ENCODE peak calls at places on chromosomes 6 and 20, in seven cellular contexts. I is right atrium auricular region, N is heart left ventricle, F is astrocyte of the cerebellum, J is HFFc6, Y is cardiac fibroblast, T is astrocyte of the spinal cord. C is an unnamed sample.
A peak's percentile ranks its signal among the peaks of the same experiment; 100 is the strongest.

GRCh38 chr6:167711784-167712183 is 114.9 kb upstream of the AFDN start:
- DNase-seq in N (no peak), J (no peak), F (no peak), I (no peak), T (no peak), Y (no peak), C (no peak)

GRCh38 chr20:41118632-41119031 is 18.7 kb upstream of the PLCG1 start:
- DNase-seq in I (no peak), N (no peak), T (no peak), Y (peak; percentile 72), F (no peak), J (no peak), C (no peak)

GRCh38 chr6:37323568-37323967 is 30.2 kb upstream of the RNF8 start:
- DNase-seq in I (no peak), Y (peak; percentile 9), J (no peak), N (no peak), F (no peak), T (peak; percentile 15), C (no peak)

GRCh38 chr6:57158658-57159057 is 13.5 kb upstream of the BAG2 start:
- DNase-seq in Y (peak; percentile 25), I (no peak), N (no peak), F (no peak), T (no peak), J (peak; percentile 59), C (no peak)

GRCh38 chr6:56058636-56059035 is 183.2 kb upstream of the BMP5 start:
- DNase-seq in J (no peak), F (no peak), N (no peak), T (no peak), Y (no peak), I (no peak), C (no peak)

GRCh38 chr6:21423106-21423854 is 170.3 kb upstream of the SOX4 start:
- DNase-seq in N (no peak), J (no peak), F (no peak), Y (no peak), I (no peak), T (no peak), C (no peak)

GRCh38 chr6:163745566-163746400 is 331.3 kb downstream of the QKI start:
- DNase-seq in T (peak; percentile 84), J (peak; percentile 78), Y (peak; percentile 68), F (peak; percentile 70), I (peak; percentile 80), N (no peak), C (no peak)

GRCh38 chr20:48983423-48984400 is 62.2 kb downstream of the ARFGEF2 start:
- DNase-seq in I (no peak), T (peak; percentile 87), Y (peak; percentile 86), J (peak; percentile 91), F (peak; percentile 65), N (no peak), C (no peak)

GRCh38 chr6:56087421-56087820 is 160.0 kb downstream of the COL21A1 start:
- DNase-seq in F (no peak), Y (peak; percentile 64), N (no peak), T (peak; percentile 63), I (no peak), J (no peak), C (no peak)

GRCh38 chr6:117483004-117483644 is 650 bp downstream of the DCBLD1 start:
- DNase-seq in T (peak; percentile 50), I (peak; percentile 68), F (no peak), N (peak; percentile 84), J (peak; percentile 54), Y (peak; percentile 55), C (no peak)

GRCh38 chr20:61660559-61660958 is 405.1 kb downstream of the TAF4 start:
- DNase-seq in N (no peak), J (no peak), T (no peak), F (no peak), Y (no peak), I (no peak), C (no peak)

GRCh38 chr20:37543828-37544227 is 16.2 kb upstream of the BLCAP start:
- DNase-seq in T (no peak), J (peak; percentile 65), N (no peak), Y (peak; percentile 66), I (peak; percentile 23), F (no peak), C (no peak)

GRCh38 chr6:72624557-72625160 is 2.8 kb downstream of the KCNQ5 start:
- DNase-seq in Y (peak; percentile 38), N (no peak), I (no peak), T (peak; percentile 12), J (peak; percentile 42), F (no peak), C (no peak)

GRCh38 chr6:41379314-41379713 is 43.9 kb downstream of the NCR2 start:
- DNase-seq in N (no peak), T (no peak), F (no peak), Y (no peak), J (no peak), I (no peak), C (no peak)

GRCh38 chr6:54617730-54618129 is 228.8 kb upstream of the FAM83B start:
- DNase-seq in J (peak; percentile 74), I (no peak), T (peak; percentile 83), F (peak; percentile 62), N (no peak), Y (peak; percentile 64), C (no peak)

GRCh38 chr6:47967843-47968242 is 143.2 kb downstream of the PTCHD4 start:
- DNase-seq in N (no peak), T (no peak), F (no peak), I (no peak), Y (peak; percentile 3), J (no peak), C (no peak)

GRCh38 chr20:3846740-3847418 is at the start of gene MAVS:
- DNase-seq in F (no peak), I (peak; percentile 85), T (peak; percentile 70), N (peak; percentile 96), Y (peak; percentile 65), J (peak; percentile 60), C (peak; percentile 92)

GRCh38 chr6:85468326-85468725 is 18.4 kb downstream of the NT5E start:
- DNase-seq in F (no peak), Y (peak; percentile 56), T (no peak), N (no peak), J (peak; percentile 59), I (no peak), C (no peak)

GRCh38 chr6:52815167-52816092 is 11.8 kb upstream of the GSTA1 start:
- DNase-seq in T (peak; percentile 42), J (peak; percentile 57), I (no peak), F (peak; percentile 12), N (no peak), Y (peak; percentile 66), C (peak; percentile 62)

GRCh38 chr20:35319206-35320197 is 27.3 kb upstream of the FAM83C start:
- DNase-seq in N (no peak), Y (peak; percentile 73), T (peak; percentile 75), I (no peak), F (no peak), J (peak; percentile 50), C (no peak)

GRCh38 chr6:4941782-4942672 is 61.8 kb downstream of the RPP40 start:
- DNase-seq in F (peak; percentile 80), N (no peak), T (peak; percentile 91), I (no peak), J (peak; percentile 94), Y (peak; percentile 90), C (peak; percentile 22)

DNA sequence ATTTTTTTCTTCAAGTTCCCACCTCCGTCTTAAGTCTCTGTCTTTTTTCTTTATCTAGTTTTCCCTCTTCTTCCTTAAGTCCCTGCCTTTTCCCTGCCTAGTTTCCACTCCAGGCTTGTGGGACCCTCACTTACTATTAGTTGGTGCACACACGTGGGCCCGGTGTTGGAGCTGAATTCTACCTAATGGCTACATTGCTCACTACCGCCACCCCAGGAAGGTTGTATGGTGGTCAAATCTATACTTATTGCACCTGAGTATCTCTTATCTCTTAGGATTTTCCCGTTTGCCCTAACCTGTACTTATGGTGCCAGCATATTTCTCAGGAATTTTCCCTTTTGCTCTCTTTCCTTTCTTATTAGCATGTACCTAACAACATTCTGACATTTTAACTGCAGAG is 692.8 kb downstream of the EPM2A start:
- DNase-seq in F (no peak), J (no peak), T (no peak), N (no peak), I (no peak), Y (no peak), C (no peak)
- TF ChIP-seq CTCF in F (no peak), J (peak; percentile 44), T (no peak), N (no peak), I (no peak), Y (peak; percentile 6), C (peak; percentile 41)

GRCh38 chr6:156283091-156283490 is 494.1 kb upstream of the ARID1B start:
- DNase-seq in I (no peak), N (no peak), T (no peak), F (no peak), J (no peak), Y (no peak), C (no peak)
- TF ChIP-seq CTCF in I (no peak), N (no peak), T (no peak), F (no peak), J (no peak), Y (no peak), C (no peak)

GRCh38 chr6:99130897-99131873 is 183.4 kb upstream of the FBXL4 start:
- DNase-seq in T (no peak), J (no peak), I (no peak), Y (no peak), F (no peak), N (no peak), C (no peak)
- TF ChIP-seq CTCF in T (no peak), J (no peak), I (no peak), Y (no peak), F (peak; percentile 23), N (no peak), C (no peak)

GRCh38 chr6:24935753-24936152 is at the start of gene RIPOR2:
- DNase-seq in I (no peak), J (no peak), Y (no peak), N (peak; percentile 69), F (no peak), T (no peak), C (peak; percentile 79)
- TF ChIP-seq CTCF in I (no peak), J (no peak), Y (no peak), N (no peak), F (peak; percentile 8), T (no peak), C (peak; percentile 57)

DNA sequence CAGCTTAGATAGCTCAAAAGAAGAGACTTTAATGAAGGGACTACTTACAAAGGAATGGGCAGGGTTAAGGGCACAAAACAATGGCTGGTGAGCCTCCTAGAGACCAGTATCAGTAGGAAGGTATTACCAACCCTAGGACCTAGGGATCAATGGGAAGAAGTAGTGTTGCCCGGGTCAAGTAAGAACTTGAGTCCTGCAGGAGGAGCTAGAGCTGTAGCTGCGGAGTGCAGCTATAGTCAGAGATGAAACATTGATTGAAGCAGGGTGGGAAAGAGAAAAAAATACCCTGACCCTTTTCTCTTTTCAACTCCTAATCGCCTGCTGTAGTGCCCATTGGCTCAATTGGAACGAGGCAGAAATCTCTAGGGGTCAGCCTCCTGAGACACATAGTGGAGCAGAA is 144.0 kb downstream of the FLRT3 start:
- DNase-seq in N (no peak), I (no peak), F (no peak), Y (no peak), T (no peak), J (no peak), C (no peak)
- TF ChIP-seq CTCF in N (no peak), I (no peak), F (no peak), Y (no peak), T (no peak), J (no peak), C (no peak)

DNA sequence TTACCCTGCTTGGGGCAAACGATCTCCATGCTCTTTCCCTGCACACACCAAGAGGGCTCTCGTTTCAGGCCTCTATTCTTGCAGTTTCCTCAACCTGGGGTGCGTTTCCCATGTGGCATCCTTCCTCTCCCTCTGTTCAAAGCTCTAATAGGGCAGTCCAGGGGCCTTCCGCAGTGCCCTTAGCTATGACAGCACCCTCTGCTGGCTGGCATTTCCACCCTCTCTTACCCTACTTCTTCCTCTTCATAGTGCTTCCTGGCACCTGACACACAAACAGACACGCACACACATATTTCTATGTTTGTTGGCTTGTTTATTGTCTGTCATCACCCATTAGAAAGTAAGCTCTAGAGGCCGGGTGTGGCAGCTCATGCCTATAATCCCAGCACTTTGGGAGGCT is 294.0 kb downstream of the CLIC5 start:
- DNase-seq in T (no peak), N (no peak), J (no peak), F (no peak), Y (no peak), I (no peak), C (no peak)
- TF ChIP-seq CTCF in T (peak; percentile 8), N (no peak), J (peak; percentile 41), F (no peak), Y (no peak), I (no peak), C (peak; percentile 41)

C was measured in DND-41.